ENCODE peak calls at places on chromosomes 11 and 22, in ten cellular contexts. One of them, this sample, is unnamed.

GRCh38 chr22:37604875-37605274 is 3.8 kb upstream of the GGA1 start:
- DNase-seq in HT1080: peak; percentile 15
- DNase-seq in tibial nerve: no peak
- DNase-seq in NCI-H2029: no peak
- DNase-seq in GM03348: no peak
- DNase-seq in foreskin keratinocyte: no peak
- DNase-seq in ELR: no peak
- DNase-seq in naive thymus-derived CD8-positive, alpha-beta T cell: peak; percentile 80
- DNase-seq in AG09319: no peak
- DNase-seq in pons: no peak
- DNase-seq in this sample: no peak

GRCh38 chr11:120523196-120523595 is 11.6 kb downstream of the GRIK4 start:
- DNase-seq in foreskin keratinocyte: no peak
- DNase-seq in naive thymus-derived CD8-positive, alpha-beta T cell: no peak
- DNase-seq in tibial nerve: no peak
- DNase-seq in AG09319: no peak
- DNase-seq in pons: no peak
- DNase-seq in HT1080: no peak
- DNase-seq in GM03348: no peak
- DNase-seq in ELR: no peak
- DNase-seq in NCI-H2029: no peak
- DNase-seq in this sample: no peak

GRCh38 chr11:57502870-57503269 is 12.6 kb downstream of the SLC43A1 start:
- DNase-seq in HT1080: no peak
- DNase-seq in pons: no peak
- DNase-seq in foreskin keratinocyte: no peak
- DNase-seq in ELR: no peak
- DNase-seq in GM03348: no peak
- DNase-seq in naive thymus-derived CD8-positive, alpha-beta T cell: no peak
- DNase-seq in NCI-H2029: peak; percentile 13
- DNase-seq in AG09319: no peak
- DNase-seq in tibial nerve: no peak
- DNase-seq in this sample: no peak

GRCh38 chr11:75164318-75164827 is 13.5 kb downstream of the SLCO2B1 start:
- DNase-seq in NCI-H2029: no peak
- DNase-seq in GM03348: no peak
- DNase-seq in foreskin keratinocyte: no peak
- DNase-seq in naive thymus-derived CD8-positive, alpha-beta T cell: no peak
- DNase-seq in pons: no peak
- DNase-seq in HT1080: no peak
- DNase-seq in ELR: no peak
- DNase-seq in AG09319: no peak
- DNase-seq in tibial nerve: no peak
- DNase-seq in this sample: peak; percentile 79

GRCh38 chr11:61787928-61788491 is 4.4 kb downstream of the TMEM258 start:
- DNase-seq in foreskin keratinocyte: no peak
- DNase-seq in pons: peak; percentile 92
- DNase-seq in NCI-H2029: no peak
- DNase-seq in ELR: peak; percentile 67
- DNase-seq in tibial nerve: no peak
- DNase-seq in HT1080: peak; percentile 64
- DNase-seq in naive thymus-derived CD8-positive, alpha-beta T cell: no peak
- DNase-seq in AG09319: no peak
- DNase-seq in GM03348: peak; percentile 44
- DNase-seq in this sample: no peak

GRCh38 chr11:78203184-78203583 is 14.5 kb downstream of the USP35 start:
- DNase-seq in naive thymus-derived CD8-positive, alpha-beta T cell: peak; percentile 76
- DNase-seq in GM03348: no peak
- DNase-seq in foreskin keratinocyte: no peak
- DNase-seq in ELR: no peak
- DNase-seq in AG09319: no peak
- DNase-seq in HT1080: no peak
- DNase-seq in NCI-H2029: no peak
- DNase-seq in tibial nerve: no peak
- DNase-seq in pons: peak; percentile 56
- DNase-seq in this sample: no peak

GRCh38 chr11:120079750-120080610 is 57.9 kb downstream of the TRIM29 start:
- DNase-seq in foreskin keratinocyte: no peak
- DNase-seq in pons: no peak
- DNase-seq in tibial nerve: no peak
- DNase-seq in HT1080: no peak
- DNase-seq in AG09319: no peak
- DNase-seq in naive thymus-derived CD8-positive, alpha-beta T cell: peak; percentile 10
- DNase-seq in NCI-H2029: no peak
- DNase-seq in GM03348: peak; percentile 63
- DNase-seq in ELR: peak; percentile 15
- DNase-seq in this sample: no peak

GRCh38 chr11:92653448-92653847 is 316.0 kb upstream of the MTNR1B start:
- DNase-seq in GM03348: peak; percentile 44
- DNase-seq in NCI-H2029: no peak
- DNase-seq in naive thymus-derived CD8-positive, alpha-beta T cell: no peak
- DNase-seq in pons: no peak
- DNase-seq in ELR: no peak
- DNase-seq in tibial nerve: no peak
- DNase-seq in foreskin keratinocyte: no peak
- DNase-seq in AG09319: no peak
- DNase-seq in HT1080: no peak
- DNase-seq in this sample: no peak

GRCh38 chr11:62539238-62539925 is 7.2 kb downstream of the AHNAK start:
- DNase-seq in naive thymus-derived CD8-positive, alpha-beta T cell: no peak
- DNase-seq in foreskin keratinocyte: no peak
- DNase-seq in HT1080: peak; percentile 89
- DNase-seq in NCI-H2029: peak; percentile 38
- DNase-seq in GM03348: peak; percentile 95
- DNase-seq in ELR: peak; percentile 90
- DNase-seq in AG09319: peak; percentile 72
- DNase-seq in pons: no peak
- DNase-seq in tibial nerve: no peak
- DNase-seq in this sample: peak; percentile 78

GRCh38 chr11:58900479-58901420 is 38.5 kb upstream of the GLYATL1 start:
- DNase-seq in naive thymus-derived CD8-positive, alpha-beta T cell: no peak
- DNase-seq in AG09319: peak; percentile 27
- DNase-seq in HT1080: peak; percentile 54
- DNase-seq in pons: peak; percentile 85
- DNase-seq in NCI-H2029: peak; percentile 2
- DNase-seq in ELR: peak; percentile 71
- DNase-seq in GM03348: peak; percentile 90
- DNase-seq in foreskin keratinocyte: peak; percentile 20
- DNase-seq in tibial nerve: peak; percentile 70
- DNase-seq in this sample: peak; percentile 75

GRCh38 chr22:26550498-26551033 is 38.3 kb upstream of the TFIP11 start:
- DNase-seq in GM03348: peak; percentile 92
- DNase-seq in AG09319: peak; percentile 49
- DNase-seq in foreskin keratinocyte: no peak
- DNase-seq in tibial nerve: no peak
- DNase-seq in HT1080: peak; percentile 98
- DNase-seq in NCI-H2029: no peak
- DNase-seq in pons: peak; percentile 22
- DNase-seq in ELR: peak; percentile 92
- DNase-seq in naive thymus-derived CD8-positive, alpha-beta T cell: no peak
- DNase-seq in this sample: peak; percentile 87

GRCh38 chr11:3893311-3893710 is 37.8 kb downstream of the STIM1 start:
- DNase-seq in pons: no peak
- DNase-seq in naive thymus-derived CD8-positive, alpha-beta T cell: no peak
- DNase-seq in HT1080: no peak
- DNase-seq in GM03348: no peak
- DNase-seq in tibial nerve: no peak
- DNase-seq in NCI-H2029: no peak
- DNase-seq in AG09319: no peak
- DNase-seq in ELR: no peak
- DNase-seq in foreskin keratinocyte: no peak
- DNase-seq in this sample: no peak

GRCh38 chr11:64060861-64061444 is 25.2 kb downstream of the FLRT1 start:
- DNase-seq in foreskin keratinocyte: no peak
- DNase-seq in naive thymus-derived CD8-positive, alpha-beta T cell: peak; percentile 37
- DNase-seq in ELR: peak; percentile 52
- DNase-seq in tibial nerve: no peak
- DNase-seq in NCI-H2029: peak; percentile 26
- DNase-seq in AG09319: no peak
- DNase-seq in GM03348: peak; percentile 96
- DNase-seq in pons: peak; percentile 53
- DNase-seq in HT1080: no peak
- DNase-seq in this sample: no peak

GRCh38 chr11:2293396-2294339 is 8.1 kb downstream of the C11orf21 start:
- DNase-seq in tibial nerve: peak; percentile 5
- DNase-seq in foreskin keratinocyte: no peak
- DNase-seq in ELR: no peak
- DNase-seq in pons: no peak
- DNase-seq in GM03348: no peak
- DNase-seq in NCI-H2029: no peak
- DNase-seq in naive thymus-derived CD8-positive, alpha-beta T cell: no peak
- DNase-seq in HT1080: no peak
- DNase-seq in AG09319: no peak
- DNase-seq in this sample: peak; percentile 37

GRCh38 chr22:36285017-36285416 is 32.1 kb downstream of the APOL1 start:
- DNase-seq in GM03348: no peak
- DNase-seq in NCI-H2029: no peak
- DNase-seq in HT1080: no peak
- DNase-seq in AG09319: no peak
- DNase-seq in naive thymus-derived CD8-positive, alpha-beta T cell: no peak
- DNase-seq in pons: no peak
- DNase-seq in ELR: no peak
- DNase-seq in tibial nerve: no peak
- DNase-seq in foreskin keratinocyte: no peak
- DNase-seq in this sample: no peak

GRCh38 chr11:7576671-7577225 is 62.9 kb downstream of the PPFIBP2 start:
- DNase-seq in naive thymus-derived CD8-positive, alpha-beta T cell: no peak
- DNase-seq in tibial nerve: peak; percentile 36
- DNase-seq in foreskin keratinocyte: no peak
- DNase-seq in pons: peak; percentile 62
- DNase-seq in HT1080: no peak
- DNase-seq in GM03348: peak; percentile 72
- DNase-seq in ELR: peak; percentile 35
- DNase-seq in NCI-H2029: no peak
- DNase-seq in AG09319: peak; percentile 36
- DNase-seq in this sample: no peak

GRCh38 chr11:68714047-68714856 is 29.9 kb downstream of the GAL start:
- DNase-seq in GM03348: no peak
- DNase-seq in tibial nerve: no peak
- DNase-seq in NCI-H2029: no peak
- DNase-seq in ELR: no peak
- DNase-seq in naive thymus-derived CD8-positive, alpha-beta T cell: no peak
- DNase-seq in foreskin keratinocyte: no peak
- DNase-seq in pons: peak; percentile 72
- DNase-seq in AG09319: no peak
- DNase-seq in HT1080: no peak
- DNase-seq in this sample: no peak

GRCh38 chr22:20227363-20227762 is 40.8 kb downstream of the RTN4R start:
- DNase-seq in GM03348: no peak
- DNase-seq in naive thymus-derived CD8-positive, alpha-beta T cell: no peak
- DNase-seq in tibial nerve: no peak
- DNase-seq in ELR: no peak
- DNase-seq in foreskin keratinocyte: no peak
- DNase-seq in pons: no peak
- DNase-seq in NCI-H2029: no peak
- DNase-seq in AG09319: no peak
- DNase-seq in HT1080: no peak
- DNase-seq in this sample: no peak

GRCh38 chr11:19598876-19599275 is 113.8 kb upstream of the NAV2 start:
- DNase-seq in pons: no peak
- DNase-seq in HT1080: no peak
- DNase-seq in ELR: no peak
- DNase-seq in GM03348: no peak
- DNase-seq in tibial nerve: no peak
- DNase-seq in naive thymus-derived CD8-positive, alpha-beta T cell: no peak
- DNase-seq in foreskin keratinocyte: no peak
- DNase-seq in NCI-H2029: no peak
- DNase-seq in AG09319: no peak
- DNase-seq in this sample: no peak

GRCh38 chr11:28539239-28540025 is 431.2 kb downstream of the METTL15 start:
- DNase-seq in AG09319: no peak
- DNase-seq in ELR: peak; percentile 18
- DNase-seq in tibial nerve: no peak
- DNase-seq in NCI-H2029: no peak
- DNase-seq in foreskin keratinocyte: peak; percentile 15
- DNase-seq in pons: no peak
- DNase-seq in GM03348: no peak
- DNase-seq in naive thymus-derived CD8-positive, alpha-beta T cell: no peak
- DNase-seq in HT1080: no peak
- DNase-seq in this sample: no peak

GRCh38 chr22:28310299-28310698 is 369.3 kb downstream of the TTC28 start:
- DNase-seq in GM03348: no peak
- DNase-seq in foreskin keratinocyte: no peak
- DNase-seq in ELR: no peak
- DNase-seq in NCI-H2029: no peak
- DNase-seq in naive thymus-derived CD8-positive, alpha-beta T cell: no peak
- DNase-seq in tibial nerve: no peak
- DNase-seq in HT1080: no peak
- DNase-seq in pons: no peak
- DNase-seq in AG09319: no peak
- DNase-seq in this sample: no peak

GRCh38 chr11:19508166-19508565 is 204.5 kb upstream of the NAV2 start:
- DNase-seq in AG09319: no peak
- DNase-seq in tibial nerve: peak; percentile 17
- DNase-seq in NCI-H2029: no peak
- DNase-seq in ELR: peak; percentile 45
- DNase-seq in foreskin keratinocyte: no peak
- DNase-seq in naive thymus-derived CD8-positive, alpha-beta T cell: no peak
- DNase-seq in HT1080: no peak
- DNase-seq in pons: no peak
- DNase-seq in GM03348: peak; percentile 20
- DNase-seq in this sample: peak; percentile 55

GRCh38 chr11:126115253-126115540 is 52.5 kb upstream of the CDON start:
- DNase-seq in naive thymus-derived CD8-positive, alpha-beta T cell: no peak
- DNase-seq in pons: no peak
- DNase-seq in foreskin keratinocyte: no peak
- DNase-seq in tibial nerve: no peak
- DNase-seq in NCI-H2029: peak; percentile 94
- DNase-seq in HT1080: no peak
- DNase-seq in GM03348: peak; percentile 51
- DNase-seq in ELR: no peak
- DNase-seq in AG09319: no peak
- DNase-seq in this sample: peak; percentile 66

GRCh38 chr11:72975778-72976520 is 161.7 kb downstream of the ATG16L2 start:
- DNase-seq in pons: peak; percentile 17
- DNase-seq in GM03348: peak; percentile 74
- DNase-seq in ELR: peak; percentile 85
- DNase-seq in tibial nerve: no peak
- DNase-seq in naive thymus-derived CD8-positive, alpha-beta T cell: no peak
- DNase-seq in HT1080: peak; percentile 64
- DNase-seq in NCI-H2029: no peak
- DNase-seq in foreskin keratinocyte: peak; percentile 65
- DNase-seq in AG09319: peak; percentile 83
- DNase-seq in this sample: no peak

GRCh38 chr11:87425391-87425790 is 387.7 kb downstream of the TMEM135 start:
- DNase-seq in foreskin keratinocyte: peak; percentile 35
- DNase-seq in AG09319: no peak
- DNase-seq in tibial nerve: no peak
- DNase-seq in GM03348: no peak
- DNase-seq in ELR: peak; percentile 71
- DNase-seq in naive thymus-derived CD8-positive, alpha-beta T cell: no peak
- DNase-seq in HT1080: peak; percentile 18
- DNase-seq in pons: no peak
- DNase-seq in NCI-H2029: no peak
- DNase-seq in this sample: no peak

GRCh38 chr11:2271327-2272240 is 1.2 kb upstream of the ASCL2 start:
- DNase-seq in HT1080: no peak
- DNase-seq in GM03348: no peak
- DNase-seq in foreskin keratinocyte: no peak
- DNase-seq in pons: no peak
- DNase-seq in NCI-H2029: no peak
- DNase-seq in naive thymus-derived CD8-positive, alpha-beta T cell: no peak
- DNase-seq in ELR: no peak
- DNase-seq in tibial nerve: no peak
- DNase-seq in AG09319: no peak
- DNase-seq in this sample: peak; percentile 47

GRCh38 chr11:1772270-1773130 is 8.8 kb upstream of the CTSD start:
- DNase-seq in AG09319: peak; percentile 65
- DNase-seq in naive thymus-derived CD8-positive, alpha-beta T cell: no peak
- DNase-seq in GM03348: peak; percentile 96
- DNase-seq in tibial nerve: peak; percentile 38
- DNase-seq in HT1080: peak; percentile 96
- DNase-seq in foreskin keratinocyte: peak; percentile 62
- DNase-seq in NCI-H2029: no peak
- DNase-seq in pons: no peak
- DNase-seq in ELR: peak; percentile 94
- DNase-seq in this sample: peak; percentile 73